ENCODE peak calls at places on chromosome 3, in eight cellular contexts. W is NCI-H1105; S is SW480; D is activated CD8-positive, alpha-beta T cell treated with anti-CD3 and anti-CD28 coated beads, Interleukin-2, amount 10 ng/mL, durations not matched to agents 7 days and 5 days; F is endothelial cell; M is CD4-positive, alpha-beta T cell; N is neural crest cell; O is SJSA1. K is an unnamed sample.

GRCh38 chr3:9887478-9887877 is 2.9 kb upstream of the JAGN1 start:
- DNase-seq in O (no peak), F (no peak), D (no peak), S (no peak), N (no peak), W (no peak), M (no peak), K (no peak)

GRCh38 chr3:88807471-88808090 is 299.8 kb upstream of the EPHA3 start:
- DNase-seq in O (no peak), S (no peak), M (no peak), N (no peak), D (no peak), F (no peak), W (no peak), K (no peak)

GRCh38 chr3:155989536-155989935 is 119.1 kb downstream of the GMPS start:
- DNase-seq in W (no peak), M (no peak), O (no peak), S (no peak), D (no peak), F (no peak), N (no peak), K (no peak)

GRCh38 chr3:141303481-141304223 is 64.7 kb upstream of the ZBTB38 start:
- DNase-seq in O (peak), F (peak), W (peak), N (peak), M (peak), D (peak), S (peak), K (peak)

GRCh38 chr3:64972793-64973192 is 285.0 kb upstream of the ADAMTS9 start:
- DNase-seq in N (no peak), O (no peak), D (no peak), M (no peak), S (no peak), F (no peak), W (no peak), K (no peak)

GRCh38 chr3:153274521-153274920 is 112.5 kb downstream of the RAP2B start:
- DNase-seq in M (no peak), N (no peak), F (no peak), D (no peak), W (no peak), O (no peak), S (no peak), K (no peak)

GRCh38 chr3:54212723-54213122 is 90.4 kb downstream of the CACNA2D3 start:
- DNase-seq in W (no peak), O (no peak), F (no peak), D (no peak), S (no peak), N (no peak), M (no peak), K (no peak)

GRCh38 chr3:30113906-30114305 is 492.5 kb upstream of the TGFBR2 start:
- DNase-seq in O (no peak), S (no peak), F (no peak), D (no peak), N (no peak), M (no peak), W (no peak), K (no peak)

GRCh38 chr3:61334783-61335182 is 83.5 kb upstream of the FHIT start:
- DNase-seq in D (no peak), O (no peak), W (no peak), M (no peak), S (no peak), N (no peak), F (no peak), K (no peak)

K was measured in NCI-H2107.